ENCODE peak calls at places on chromosomes 13 and 19, in six cellular contexts. F is mucosa of descending colon, B is adrenal gland, Y is BE2C, C is right lobe of liver, S is fibroblast of lung. U is an unnamed sample.

GRCh38 chr19:20167020-20167644 is at the start of gene ZNF486:
- DNase-seq in F (peak; percentile 93), B (peak; percentile 93), Y (peak; percentile 97), C (peak; percentile 87), S (peak; percentile 93), U (peak; percentile 96)

GRCh38 chr19:50722248-50723013 is 733 bp upstream of the CLEC11A start:
- DNase-seq in F (peak; percentile 40), B (no peak), Y (no peak), C (no peak), S (no peak), U (no peak)

GRCh38 chr13:77898097-77898496 is 20.5 kb downstream of the EDNRB start:
- DNase-seq in F (no peak), B (no peak), Y (no peak), C (no peak), S (no peak), U (no peak)

GRCh38 chr13:48304132-48304876 is 753 bp downstream of the RB1 start:
- DNase-seq in F (no peak), B (peak; percentile 44), Y (peak; percentile 39), C (peak; percentile 32), S (peak; percentile 64), U (peak; percentile 48)

GRCh38 chr19:13574933-13575332 is 68.7 kb upstream of the CACNA1A start:
- DNase-seq in F (no peak), B (no peak), Y (peak; percentile 20), C (no peak), S (no peak), U (no peak)

GRCh38 chr13:28716511-28716910 is 2.3 kb downstream of the SLC46A3 start:
- DNase-seq in F (peak; percentile 66), B (no peak), Y (no peak), C (peak; percentile 69), S (peak; percentile 40), U (peak; percentile 84)

GRCh38 chr19:46410205-46411087 is 2.9 kb downstream of the CCDC8 start:
- DNase-seq in F (no peak), B (no peak), Y (no peak), C (no peak), S (no peak), U (no peak)

GRCh38 chr19:36488118-36488815 is 1.1 kb downstream of the ZNF566 start:
- DNase-seq in F (no peak), B (no peak), Y (no peak), C (no peak), S (peak; percentile 45), U (no peak)

GRCh38 chr19:33674575-33675367 is 53.0 kb downstream of the CHST8 start:
- DNase-seq in F (no peak), B (no peak), Y (peak; percentile 40), C (no peak), S (no peak), U (no peak)

GRCh38 chr13:36819811-36820140 is 754 bp downstream of the RFXAP start:
- DNase-seq in F (no peak), B (no peak), Y (peak; percentile 36), C (no peak), S (peak; percentile 48), U (no peak)

GRCh38 chr13:27130223-27131015 is 41.2 kb downstream of the USP12 start:
- DNase-seq in F (no peak), B (no peak), Y (no peak), C (no peak), S (peak; percentile 77), U (no peak)

GRCh38 chr13:40148103-40148502 is 492.6 kb downstream of the COG6 start:
- DNase-seq in F (no peak), B (no peak), Y (no peak), C (no peak), S (no peak), U (no peak)

GRCh38 chr19:280541-281007 is 10.6 kb downstream of the PLPP2 start:
- DNase-seq in F (no peak), B (no peak), Y (no peak), C (no peak), S (no peak), U (no peak)

GRCh38 chr13:86052141-86052540 is 252.9 kb upstream of the SLITRK6 start:
- DNase-seq in F (no peak), B (no peak), Y (no peak), C (no peak), S (no peak), U (no peak)

GRCh38 chr19:2289714-2290435 is 7.9 kb upstream of the PEAK3 start:
- DNase-seq in F (no peak), B (no peak), Y (peak; percentile 16), C (peak; percentile 52), S (no peak), U (peak; percentile 25)

GRCh38 chr19:35395762-35396199 is 24.9 kb downstream of the GPR42 start:
- DNase-seq in F (no peak), B (peak; percentile 62), Y (peak; percentile 87), C (no peak), S (no peak), U (peak; percentile 24)

GRCh38 chr19:13764821-13765394 is 586 bp downstream of the MRI1 start:
- DNase-seq in F (no peak), B (no peak), Y (peak; percentile 46), C (peak; percentile 52), S (no peak), U (no peak)

GRCh38 chr19:2290441-2291184 is 8.6 kb upstream of the PEAK3 start:
- DNase-seq in F (no peak), B (no peak), Y (peak; percentile 19), C (no peak), S (no peak), U (peak; percentile 17)

GRCh38 chr13:42401376-42401775 is 129.4 kb downstream of the AKAP11 start:
- DNase-seq in F (no peak), B (no peak), Y (no peak), C (no peak), S (no peak), U (no peak)

GRCh38 chr19:2387367-2388288 is 27.6 kb downstream of the TMPRSS9 start:
- DNase-seq in F (no peak), B (no peak), Y (no peak), C (no peak), S (no peak), U (no peak)

GRCh38 chr19:41322451-41322850 is 12.5 kb downstream of the CCDC97 start:
- DNase-seq in F (no peak), B (no peak), Y (no peak), C (peak; percentile 27), S (no peak), U (no peak)

GRCh38 chr13:98299243-98299953 is 122.3 kb upstream of the RNF113B start:
- DNase-seq in F (no peak), B (no peak), Y (no peak), C (no peak), S (peak; percentile 31), U (no peak)

GRCh38 chr13:97058896-97059295 is 64.6 kb upstream of the OXGR1 start:
- DNase-seq in F (no peak), B (no peak), Y (no peak), C (no peak), S (peak; percentile 12), U (no peak)

GRCh38 chr13:77838271-77838670 is 80.4 kb downstream of the EDNRB start:
- DNase-seq in F (no peak), B (no peak), Y (no peak), C (no peak), S (no peak), U (no peak)

GRCh38 chr19:22144394-22144793 is 52.4 kb downstream of the ZNF676 start:
- DNase-seq in F (no peak), B (no peak), Y (peak; percentile 10), C (no peak), S (peak; percentile 26), U (no peak)

GRCh38 chr13:51849145-51850101 is 4.4 kb upstream of the TMEM272 start:
- DNase-seq in F (no peak), B (no peak), Y (peak; percentile 65), C (no peak), S (peak; percentile 48), U (peak; percentile 26)

GRCh38 chr13:25927966-25928365 is 123.8 kb downstream of the SHISA2 start:
- DNase-seq in F (no peak), B (no peak), Y (no peak), C (no peak), S (peak; percentile 24), U (no peak)

DNA sequence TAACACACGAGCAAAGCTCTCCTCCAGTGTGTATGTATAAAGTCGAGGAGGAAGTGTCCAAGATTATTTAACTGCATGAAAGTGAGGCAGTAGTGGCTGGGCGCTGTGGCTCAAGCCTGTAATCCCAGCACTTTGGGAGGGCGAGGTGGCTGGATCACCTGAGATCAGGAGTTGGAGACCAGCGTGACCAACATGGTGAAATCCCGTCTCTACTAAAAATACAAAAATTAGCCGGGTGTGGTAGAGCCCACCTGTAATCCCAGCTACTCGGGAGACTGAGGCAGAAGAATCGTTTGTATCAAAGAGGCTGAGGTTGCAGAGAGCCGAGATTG is 1.2 kb upstream of the ZNF20 start:
- DNase-seq in F (no peak), B (no peak), Y (no peak), C (no peak), S (no peak), U (no peak)
- H3K4me3 ChIP-seq in F (no peak overlapping the region), B (no peak overlapping the region), Y (no peak overlapping the region), C (no peak overlapping the region), S (no peak overlapping the region), U (no peak overlapping the region)

GRCh38 chr13:18232994-18233782 is 948.4 kb downstream of the TUBA3C start:
- DNase-seq in F (no peak), B (no peak), Y (no peak), C (no peak), S (no peak), U (no peak)

GRCh38 chr13:18235172-18235571 is 946.5 kb downstream of the TUBA3C start:
- DNase-seq in F (no peak), B (no peak), Y (no peak), C (no peak), S (no peak), U (no peak)

GRCh38 chr13:18233783-18234299 is 947.8 kb downstream of the TUBA3C start:
- DNase-seq in F (no peak), B (no peak), Y (no peak), C (no peak), S (no peak), U (no peak)

GRCh38 chr13:18236528-18236815 is 945.2 kb downstream of the TUBA3C start:
- DNase-seq in F (no peak), B (no peak), Y (no peak), C (no peak), S (no peak), U (no peak)

GRCh38 chr13:18235756-18236527 is 945.7 kb downstream of the TUBA3C start:
- DNase-seq in F (no peak), B (no peak), Y (no peak), C (no peak), S (no peak), U (no peak)
- H3K9me3 ChIP-seq in F (peaks cover 61% of the 10 kb centered on the region), B (no peaks in the 10 kb centered on the region), Y (no peaks in the 10 kb centered on the region), C (no peaks in the 10 kb centered on the region), S (peaks cover 2% of the 10 kb centered on the region), U (no peaks in the 10 kb centered on the region)

GRCh38 chr13:92143766-92144165 is 745.3 kb downstream of the GPC5 start:
- DNase-seq in F (no peak), B (no peak), Y (no peak), C (no peak), S (no peak), U (no peak)
- TF ChIP-seq CTCF in F (no peak), B (no peak), Y (no peak), C (peak; percentile 45), S (peak; percentile 19), U (no peak)

DNA sequence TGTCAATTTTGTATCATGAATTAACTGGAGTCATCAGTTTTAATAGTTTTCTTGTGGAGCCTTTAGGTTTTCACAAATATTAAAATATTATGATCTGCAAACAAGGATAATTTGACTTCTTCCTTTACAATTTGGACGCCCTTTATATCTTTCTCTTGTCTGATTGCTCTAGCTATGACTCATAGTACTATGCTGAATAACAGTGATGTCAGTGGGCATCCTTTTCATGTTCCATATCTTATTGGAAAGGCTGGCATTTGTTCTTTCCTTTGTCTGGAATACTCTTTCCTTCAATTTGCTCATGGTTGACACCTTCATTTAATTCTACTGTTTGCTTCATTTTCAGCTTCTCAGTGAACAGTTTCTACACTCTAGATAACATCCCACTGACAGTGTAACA is 1129.3 kb downstream of the SLITRK5 start:
- DNase-seq in F (no peak), B (no peak), Y (no peak), C (no peak), S (no peak), U (no peak)
- H3K4me3 ChIP-seq in F (no peak overlapping the region), B (no peak overlapping the region), Y (no peak overlapping the region), C (no peak overlapping the region), S (no peak overlapping the region), U (no peak overlapping the region)